ENCODE peak calls at places on chromosomes 2 and 18, in seven cellular contexts. E is endothelial cell of umbilical vein, M is HepG2, K is uterus, N is choroid plexus epithelial cell, L is fibroblast of mammary gland, B is GM20000. U is an unnamed sample.

GRCh38 chr18:48340502-48340901 is 68.7 kb downstream of the ZBTB7C start:
- DNase-seq in M (no peak), B (no peak), K (no peak), L (no peak), N (no peak), E (no peak), U (no peak)

GRCh38 chr2:45697190-45697589 is 45.7 kb downstream of the PRKCE start:
- DNase-seq in E (no peak), K (no peak), M (no peak), L (no peak), B (no peak), N (no peak), U (no peak)

GRCh38 chr2:216663106-216663505 is 29.9 kb downstream of the IGFBP2 start:
- DNase-seq in E (no peak), N (no peak), B (no peak), M (no peak), L (no peak), K (no peak), U (no peak)

GRCh38 chr2:45611020-45611737 is at the start of gene SRBD1:
- DNase-seq in N (peak), L (peak), M (peak), E (peak), B (peak), K (peak), U (peak)

GRCh38 chr2:108169982-108170625 is 69.7 kb upstream of the SULT1C3 start:
- DNase-seq in N (peak), K (no peak), L (peak), M (peak), B (peak), E (peak), U (no peak)

GRCh38 chr18:37452697-37453385 is 112.8 kb downstream of the CELF4 start:
- DNase-seq in B (no peak), N (peak), E (no peak), L (peak), M (no peak), K (peak), U (no peak)

GRCh38 chr2:231900486-231900942 is 25.7 kb downstream of the NPPC start:
- DNase-seq in E (peak), K (peak), B (peak), M (peak), N (peak), L (peak), U (peak)

GRCh38 chr2:231781798-231782726 is 980 bp upstream of the PDE6D start:
- DNase-seq in L (peak), M (no peak), N (peak), E (peak), K (no peak), B (peak), U (no peak)

GRCh38 chr2:15223887-15224286 is 337.2 kb downstream of the NBAS start:
- DNase-seq in E (peak), L (peak), N (peak), M (no peak), B (no peak), K (no peak), U (no peak)

GRCh38 chr18:51196811-51197660 is 445 bp downstream of the MEX3C start:
- DNase-seq in E (peak), L (peak), B (peak), M (no peak), N (peak), K (peak), U (peak)

GRCh38 chr18:33751613-33752221 is 173.7 kb downstream of the ASXL3 start:
- DNase-seq in K (no peak), N (peak), B (peak), M (no peak), L (peak), E (peak), U (no peak)

GRCh38 chr18:27712066-27712465 is 464.9 kb downstream of the CDH2 start:
- DNase-seq in L (no peak), K (no peak), M (no peak), N (peak), B (no peak), E (no peak), U (no peak)

GRCh38 chr2:227411320-227411989 is 23.7 kb upstream of the SCYGR1 start:
- DNase-seq in M (no peak), E (no peak), N (peak), B (peak), L (peak), K (no peak), U (peak)

GRCh38 chr18:51405683-51406477 is 208.4 kb upstream of the MEX3C start:
- DNase-seq in L (no peak), E (no peak), N (no peak), K (no peak), M (no peak), B (no peak), U (no peak)

GRCh38 chr2:178681081-178681480 is 126.1 kb downstream of the TTN start:
- DNase-seq in K (no peak), E (no peak), M (no peak), N (no peak), B (no peak), L (no peak), U (no peak)

GRCh38 chr18:63736856-63737255 is 34.1 kb downstream of the SERPINB11 start:
- DNase-seq in M (no peak), K (no peak), L (peak), E (no peak), B (no peak), N (no peak), U (peak)

GRCh38 chr2:160721089-160722040 is 227.8 kb upstream of the RBMS1 start:
- DNase-seq in N (peak), B (no peak), K (no peak), E (no peak), M (no peak), L (peak), U (no peak)

GRCh38 chr18:76971149-76971548 is 148.8 kb downstream of the ZNF236 start:
- DNase-seq in L (no peak), B (no peak), M (no peak), N (no peak), E (no peak), K (no peak), U (no peak)

GRCh38 chr2:40282428-40282827 is 169.5 kb downstream of the SLC8A1 start:
- DNase-seq in B (no peak), M (no peak), E (no peak), K (no peak), N (no peak), L (peak), U (no peak)

GRCh38 chr2:184597571-184597980 is 753 bp upstream of the ZNF804A start:
- DNase-seq in E (peak), N (peak), B (peak), K (no peak), L (peak), M (no peak), U (no peak)

GRCh38 chr2:37506407-37507068 is 162.1 kb downstream of the QPCT start:
- DNase-seq in M (no peak), B (peak), K (no peak), E (no peak), N (peak), L (peak), U (no peak)

GRCh38 chr18:9449580-9449979 is 25.7 kb upstream of the RALBP1 start:
- DNase-seq in B (no peak), L (peak), K (no peak), N (peak), M (no peak), E (no peak), U (no peak)

GRCh38 chr2:106160786-106161261 is 33.3 kb downstream of the UXS1 start:
- DNase-seq in E (peak), K (no peak), L (no peak), B (no peak), M (no peak), N (no peak), U (no peak)

GRCh38 chr2:221844966-221845365 is 272.9 kb upstream of the EPHA4 start:
- DNase-seq in K (no peak), M (no peak), N (no peak), B (no peak), L (no peak), E (no peak), U (peak)

GRCh38 chr2:46390901-46391395 is 88.4 kb upstream of the TMEM247 start:
- DNase-seq in N (no peak), K (no peak), M (no peak), E (no peak), L (no peak), B (no peak), U (no peak)

GRCh38 chr2:149329470-149330126 is 789 bp upstream of the LYPD6 start:
- DNase-seq in N (peak), B (peak), E (peak), L (peak), K (no peak), M (peak), U (peak)

GRCh38 chr2:98634406-98635092 is 26.2 kb downstream of the UNC50 start:
- DNase-seq in N (peak), K (no peak), M (peak), E (peak), B (no peak), L (peak), U (no peak)

GRCh38 chr18:44325903-44326650 is 354.6 kb upstream of the SETBP1 start:
- DNase-seq in M (no peak), K (peak), L (peak), B (peak), N (peak), E (peak), U (peak)

GRCh38 chr2:33709986-33710385 is 110.9 kb upstream of the FAM98A start:
- DNase-seq in E (peak), N (no peak), M (no peak), L (no peak), B (no peak), K (no peak), U (no peak)

GRCh38 chr2:153543639-153544071 is 65.1 kb upstream of the RPRM start:
- DNase-seq in E (no peak), N (no peak), K (no peak), L (no peak), M (no peak), B (no peak), U (no peak)

GRCh38 chr2:131043199-131044077 is 49.8 kb downstream of the FAM168B start:
- DNase-seq in L (no peak), K (no peak), E (no peak), M (no peak), B (no peak), N (no peak), U (no peak)

DNA sequence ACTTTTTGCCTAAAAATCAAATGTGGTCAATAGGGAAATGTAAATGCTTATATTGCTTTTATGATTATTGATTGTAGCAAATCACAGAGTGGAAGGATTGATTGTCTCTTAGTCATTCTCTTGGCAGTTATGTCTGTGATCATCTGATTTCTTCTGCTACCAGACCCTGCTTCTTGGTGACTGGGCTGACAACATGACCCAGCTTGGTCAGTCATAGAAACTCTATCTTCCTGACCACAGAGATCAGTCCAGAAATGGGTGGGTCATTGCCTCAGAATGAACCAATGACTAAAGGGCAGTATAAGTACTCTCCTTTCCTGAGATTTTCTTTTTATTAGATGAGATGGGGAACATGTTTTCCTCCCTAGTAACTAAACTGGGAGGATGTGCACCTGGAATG is 87.6 kb downstream of the MAIP1 start:
- DNase-seq in B (no peak), N (peak), M (no peak), E (no peak), L (peak), K (no peak), U (no peak)
- TF ChIP-seq CTCF in B (no peak), N (no peak), M (no peak), E (no peak), L (no peak), K (no peak), U (no peak)

GRCh38 chr18:68679531-68679930 is 35.4 kb downstream of the TMX3 start:
- DNase-seq in B (no peak), N (peak), E (no peak), M (no peak), K (no peak), L (peak), U (no peak)

GRCh38 chr18:68676913-68677312 is 38.0 kb downstream of the TMX3 start:
- DNase-seq in L (peak), E (no peak), K (no peak), M (no peak), B (no peak), N (peak), U (no peak)
- TF ChIP-seq CTCF in L (peak), E (no peak), K (no peak), M (no peak), B (peak), N (peak), U (no peak)

DNA sequence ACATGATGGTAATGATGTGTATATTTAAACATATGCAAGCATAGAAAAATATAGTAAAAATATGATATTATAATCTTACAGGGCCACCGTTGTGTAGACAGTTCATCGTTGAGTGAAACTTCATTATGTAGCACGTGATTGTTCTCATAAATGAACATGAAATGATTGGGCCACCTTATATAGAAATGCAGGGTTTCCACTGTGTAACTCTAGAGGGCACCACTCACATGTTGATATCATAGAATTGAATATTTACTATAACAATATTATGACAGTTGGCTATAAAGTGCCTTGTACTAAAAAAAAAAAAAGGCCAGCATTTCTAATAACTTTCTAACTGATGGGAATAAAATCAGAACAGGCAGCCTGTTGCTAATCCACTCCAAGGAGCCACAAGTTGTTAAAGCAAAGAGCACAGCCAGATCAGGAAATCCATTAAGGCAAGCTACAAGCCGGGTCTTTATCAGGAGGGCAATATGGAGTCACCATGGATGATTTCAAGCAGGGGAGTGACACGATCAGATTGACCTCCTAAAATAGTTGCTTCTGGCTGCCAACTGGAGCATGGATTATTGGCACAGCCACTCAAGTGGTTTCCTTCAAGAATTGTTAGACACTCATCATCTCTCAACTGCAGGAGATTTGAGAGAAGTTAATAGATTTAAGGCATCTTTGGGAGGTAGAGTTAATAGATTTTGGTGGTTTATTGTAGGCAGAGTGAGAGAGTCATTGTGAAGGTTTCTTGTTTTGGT is 16.7 kb downstream of the IL1F10 start:
- DNase-seq in L (peak), E (no peak), B (peak), M (no peak), N (peak), K (no peak), U (no peak)
- TF ChIP-seq CTCF in L (peak), E (peak), B (peak), M (peak), N (peak), K (no peak), U (peak)

DNA sequence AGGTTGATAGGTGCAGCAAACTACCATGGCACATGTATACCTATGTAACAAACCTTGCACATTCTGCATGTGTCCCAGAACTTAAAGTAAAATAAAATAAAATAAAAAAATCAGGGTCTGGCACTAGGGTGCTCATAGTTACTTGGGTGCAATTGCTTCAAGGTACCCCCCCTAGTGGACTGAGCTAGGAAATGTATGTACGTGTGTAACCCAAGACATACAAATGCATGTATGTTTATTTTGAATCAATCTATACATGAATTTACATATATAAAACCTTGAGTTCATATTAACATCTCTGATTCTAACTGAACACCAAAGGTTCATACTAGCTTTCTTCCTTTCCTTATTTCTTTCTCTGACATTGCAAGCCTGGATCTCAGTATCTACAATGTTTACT is 51.5 kb downstream of the USP37 start:
- DNase-seq in B (no peak), M (peak), N (peak), L (peak), K (no peak), E (no peak), U (no peak)
- TF ChIP-seq CTCF in B (no peak), M (peak), N (peak), L (peak), K (no peak), E (peak), U (peak)

GRCh38 chr2:2566396-2567323 is 235.6 kb upstream of the MYT1L start:
- DNase-seq in B (no peak), N (no peak), E (no peak), K (no peak), L (no peak), M (no peak), U (no peak)
- TF ChIP-seq CTCF in B (no peak), N (no peak), E (no peak), K (no peak), L (no peak), M (no peak), U (no peak)

DNA sequence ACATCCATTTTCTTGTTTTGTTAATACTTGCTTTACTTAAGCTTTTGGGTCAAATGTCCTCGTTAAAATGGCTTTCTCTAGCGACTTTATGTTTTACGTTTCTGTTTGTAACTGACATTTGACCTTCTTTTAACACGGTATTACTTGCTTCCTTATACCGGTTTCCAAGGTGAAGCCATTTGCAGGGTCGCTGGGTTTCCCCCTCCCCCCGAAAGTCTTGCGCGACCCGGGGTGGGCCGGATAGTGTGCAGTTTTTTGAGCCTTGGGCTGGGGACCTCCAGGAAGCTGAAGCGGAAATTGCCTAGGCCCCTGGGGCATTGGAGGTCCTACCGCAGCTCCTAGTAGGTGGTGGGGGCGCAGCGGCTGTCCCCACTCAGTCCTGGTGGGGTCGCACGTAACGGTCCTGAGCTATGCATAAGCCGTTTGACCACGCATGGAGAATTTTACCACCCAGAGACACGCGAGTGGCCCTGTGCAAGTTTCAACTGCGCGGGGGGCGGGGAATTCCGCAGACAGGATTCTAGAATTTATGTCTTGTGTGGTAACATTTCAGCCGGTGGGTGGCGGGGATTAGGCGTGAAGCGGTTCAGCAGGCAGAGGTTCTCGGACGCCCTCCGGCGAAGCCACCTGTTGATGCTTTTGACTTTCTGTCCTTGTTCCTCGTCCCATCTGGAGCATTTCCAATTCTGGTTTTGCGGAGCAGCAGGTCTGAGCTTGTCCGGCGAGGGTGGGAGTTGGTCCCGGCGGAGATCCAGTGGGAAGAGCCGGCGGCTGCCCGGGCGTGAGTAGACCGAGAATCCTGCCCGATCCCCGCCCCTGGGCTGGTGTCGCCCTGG is 2.4 kb downstream of the CFLAR start:
- DNase-seq in M (peak), L (peak), B (peak), E (peak), N (peak), K (peak), U (peak)
- TF ChIP-seq CTCF in M (peak), L (peak), B (peak), E (peak), N (peak), K (peak), U (peak)

GRCh38 chr2:85501244-85501643 is 37.7 kb upstream of the MAT2A start:
- DNase-seq in L (peak), E (peak), B (no peak), K (no peak), N (peak), M (peak), U (no peak)

GRCh38 chr2:85504434-85505261 is 34.3 kb upstream of the MAT2A start:
- DNase-seq in B (no peak), E (peak), N (peak), L (peak), K (peak), M (no peak), U (peak)

GRCh38 chr2:85503611-85504433 is 35.1 kb upstream of the MAT2A start:
- DNase-seq in N (no peak), E (peak), K (no peak), M (no peak), B (no peak), L (peak), U (no peak)

GRCh38 chr2:85502720-85503119 is 36.2 kb upstream of the MAT2A start:
- DNase-seq in E (no peak), K (no peak), L (no peak), M (no peak), B (no peak), N (no peak), U (no peak)

GRCh38 chr2:85503168-85503610 is 35.8 kb upstream of the MAT2A start:
- DNase-seq in N (no peak), K (no peak), B (no peak), M (peak), E (no peak), L (no peak), U (peak)
- TF ChIP-seq CTCF in N (no peak), K (no peak), B (no peak), M (peak), E (no peak), L (no peak), U (no peak)